ENCODE peak calls at places on chromosomes 5 and 9, in eight cellular contexts. P is heart right ventricle, Q is fibroblast of lung, E is WERI-Rb-1, I is lower lobe of right lung, W is ovary, O is heart left ventricle, D is PC-9. G is an unnamed sample.

GRCh38 chr5:173001229-173001841 is 17.8 kb downstream of the ATP6V0E1 start:
- DNase-seq in O (no peak), E (no peak), Q (no peak), W (no peak), I (no peak), P (no peak), D (no peak), G (peak; percentile 13)

GRCh38 chr5:116738270-116738947 is 163.8 kb upstream of the SEMA6A start:
- DNase-seq in E (no peak), W (no peak), I (no peak), D (no peak), P (peak; percentile 20), O (peak; percentile 12), Q (no peak), G (no peak)

GRCh38 chr5:5558593-5558992 is 136.1 kb downstream of the ICE1 start:
- DNase-seq in Q (no peak), P (no peak), I (no peak), D (no peak), W (no peak), O (no peak), E (peak; percentile 43), G (no peak)

GRCh38 chr5:68476854-68477253 is 261.3 kb downstream of the PIK3R1 start:
- DNase-seq in W (no peak), Q (no peak), I (no peak), P (no peak), D (no peak), O (no peak), E (peak; percentile 20), G (no peak)

GRCh38 chr9:99052849-99053715 is 51.8 kb upstream of the TGFBR1 start:
- DNase-seq in D (no peak), P (no peak), O (no peak), E (no peak), I (no peak), W (no peak), Q (no peak), G (no peak)

GRCh38 chr5:174572591-174572990 is 151.8 kb upstream of the MSX2 start:
- DNase-seq in Q (peak; percentile 55), P (no peak), I (no peak), D (no peak), O (no peak), W (no peak), E (no peak), G (no peak)

GRCh38 chr5:77867194-77867691 is 91.1 kb upstream of the TBCA start:
- DNase-seq in P (no peak), W (no peak), O (no peak), Q (peak; percentile 54), D (no peak), I (no peak), E (no peak), G (no peak)

GRCh38 chr5:113293068-113293571 is 141.7 kb downstream of the TSSK1B start:
- DNase-seq in I (no peak), D (no peak), P (no peak), O (no peak), E (peak; percentile 41), Q (no peak), W (peak; percentile 25), G (no peak)

GRCh38 chr5:170681013-170681433 is 102.5 kb upstream of the GABRP start:
- DNase-seq in Q (peak; percentile 29), W (no peak), O (peak; percentile 19), P (peak; percentile 21), D (no peak), E (no peak), I (no peak), G (peak; percentile 43)

GRCh38 chr9:92486371-92486770 is 4.1 kb upstream of the ASPN start:
- DNase-seq in O (no peak), P (no peak), D (no peak), Q (no peak), I (no peak), W (no peak), E (no peak), G (no peak)

GRCh38 chr9:69758001-69758730 is 1.6 kb downstream of the PTAR1 start:
- DNase-seq in O (no peak), W (no peak), D (no peak), Q (peak; percentile 51), I (no peak), P (no peak), E (no peak), G (no peak)

GRCh38 chr5:44046581-44047327 is 342.5 kb downstream of the FGF10 start:
- DNase-seq in P (peak; percentile 15), W (no peak), Q (peak; percentile 11), O (peak; percentile 7), I (no peak), E (no peak), D (no peak), G (no peak)

GRCh38 chr5:6780802-6781391 is 67.7 kb downstream of the TENT4A start:
- DNase-seq in I (no peak), D (no peak), O (no peak), Q (no peak), E (peak; percentile 60), W (no peak), P (no peak), G (peak; percentile 46)

GRCh38 chr9:129823163-129823933 is 588 bp downstream of the TOR1A start:
- DNase-seq in W (no peak), P (no peak), O (peak; percentile 22), E (peak; percentile 64), I (peak; percentile 55), Q (peak; percentile 42), D (peak; percentile 25), G (peak; percentile 44)

GRCh38 chr5:175711472-175712312 is 53.8 kb downstream of the HRH2 start:
- DNase-seq in D (no peak), E (no peak), P (no peak), Q (no peak), O (no peak), W (no peak), I (no peak), G (no peak)

GRCh38 chr9:79763861-79764260 is 192.1 kb downstream of the TLE4 start:
- DNase-seq in E (no peak), O (peak; percentile 12), I (no peak), D (no peak), W (peak; percentile 40), Q (peak; percentile 13), P (no peak), G (peak; percentile 27)

GRCh38 chr5:369151-369939 is 47.8 kb downstream of the AHRR start:
- DNase-seq in E (no peak), I (peak; percentile 42), O (no peak), P (no peak), D (no peak), W (no peak), Q (peak; percentile 28), G (peak; percentile 10)

GRCh38 chr5:65855758-65856157 is 70.6 kb upstream of the ERBIN start:
- DNase-seq in O (no peak), E (no peak), W (no peak), D (no peak), Q (no peak), P (no peak), I (no peak), G (no peak)

GRCh38 chr5:106757672-106758071 is 913.1 kb downstream of the EFNA5 start:
- DNase-seq in P (no peak), Q (no peak), W (no peak), D (no peak), I (no peak), O (no peak), E (no peak), G (no peak)

GRCh38 chr9:137919649-137920101 is 42.1 kb downstream of the CACNA1B start:
- DNase-seq in I (no peak), Q (no peak), E (peak; percentile 28), D (no peak), P (no peak), O (no peak), W (no peak), G (no peak)

GRCh38 chr5:53164478-53165165 is 55.1 kb upstream of the MOCS2 start:
- DNase-seq in E (no peak), D (no peak), Q (no peak), I (no peak), W (no peak), P (no peak), O (no peak), G (no peak)

GRCh38 chr9:125971050-125971449 is 223.9 kb downstream of the PBX3 start:
- DNase-seq in Q (no peak), P (no peak), W (no peak), O (no peak), D (no peak), E (no peak), I (no peak), G (no peak)

DNA sequence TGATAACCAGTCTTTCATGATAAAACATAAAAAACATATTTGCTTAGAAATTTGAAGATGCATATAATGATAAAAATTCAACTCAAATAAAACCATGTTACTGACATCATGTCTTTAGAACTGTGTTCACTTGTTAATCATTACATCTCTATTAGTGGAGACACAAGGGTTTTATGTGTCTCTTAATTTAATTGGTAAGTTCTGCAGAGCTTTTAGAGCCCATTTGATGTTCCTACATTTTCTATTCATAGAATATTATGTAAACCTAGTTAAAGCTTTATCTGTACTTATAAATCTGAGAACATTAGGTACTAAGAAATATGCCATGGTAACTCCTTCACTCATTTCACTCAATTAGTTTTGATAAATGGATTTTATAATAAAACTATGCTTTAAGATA is 285.4 kb downstream of the SLCO4C1 start:
- DNase-seq in E (no peak), O (no peak), Q (no peak), W (no peak), P (no peak), I (no peak), D (no peak), G (no peak)
- H3K27ac ChIP-seq in E (no peak overlapping the region), O (no peak overlapping the region), Q (no peak overlapping the region), W (no peak overlapping the region), P (no peak overlapping the region), I (no peak overlapping the region), D (no peak overlapping the region), G (no peak overlapping the region)

GRCh38 chr9:83304686-83305085 is 233.5 kb downstream of the FRMD3 start:
- DNase-seq in Q (peak; percentile 67), E (no peak), P (peak; percentile 82), O (peak; percentile 92), W (peak; percentile 89), D (no peak), I (peak; percentile 51), G (peak; percentile 85)
- H3K27ac ChIP-seq in Q (no peak overlapping the region), E (no peak overlapping the region), P (peak overlapping the region; percentile 11), O (peak overlapping the region; percentile 47), W (no peak overlapping the region), D (no peak overlapping the region), I (no peak overlapping the region), G (no peak overlapping the region)

DNA sequence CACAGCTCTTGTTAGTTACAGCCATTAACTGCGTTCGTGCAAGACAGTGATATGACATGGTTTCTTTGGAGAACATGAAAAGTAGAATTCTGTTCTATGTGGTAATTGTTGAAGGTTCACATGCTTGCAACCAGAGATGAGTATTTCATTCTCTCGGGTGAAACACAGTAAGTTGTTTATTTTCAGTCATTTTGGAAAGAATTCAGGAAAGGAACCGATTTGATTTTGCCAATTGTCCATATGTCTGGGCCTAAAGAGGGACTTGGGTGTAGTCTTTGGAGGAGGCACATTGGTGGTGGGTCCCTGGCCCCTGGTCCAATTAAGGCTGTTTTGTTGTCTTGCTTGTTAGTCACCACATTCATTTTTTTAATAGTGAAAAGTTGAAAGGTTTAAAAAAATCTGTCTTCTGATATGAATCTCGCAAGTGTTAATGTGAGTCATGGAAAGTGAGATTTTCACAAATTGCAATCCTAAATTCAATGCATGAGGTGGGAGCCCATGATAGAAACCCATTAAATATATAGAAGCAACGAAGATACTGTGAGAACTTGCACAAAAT is 166.0 kb upstream of the OTULINL start:
- DNase-seq in I (no peak), P (no peak), O (no peak), W (no peak), D (no peak), E (no peak), Q (peak; percentile 35), G (no peak)
- H3K27ac ChIP-seq in I (no peak overlapping the region), P (no peak overlapping the region), O (no peak overlapping the region), W (no peak overlapping the region), D (no peak overlapping the region), E (no peak overlapping the region), Q (peak overlapping the region; percentile 37), G (no peak overlapping the region)

GRCh38 chr5:41200506-41200905 is 12.8 kb downstream of the C6 start:
- DNase-seq in D (no peak), W (no peak), O (no peak), P (no peak), I (no peak), E (no peak), Q (no peak), G (no peak)
- H3K27ac ChIP-seq in D (no peak overlapping the region), W (no peak overlapping the region), O (peak overlapping the region; percentile 68), P (no peak overlapping the region), I (no peak overlapping the region), E (no peak overlapping the region), Q (no peak overlapping the region), G (no peak overlapping the region)